ENCODE peak calls at places on chromosomes 16 and 17, in ten cellular contexts. R is activated naive CD8-positive, alpha-beta T cell treated with anti-CD3 and anti-CD28 coated beads, Interleukin-2, amount 50 U/mL, for 24 hours; F is activated naive CD4-positive, alpha-beta T cell treated with Interleukin-2 at 50 U/mL for 16 hours; I is HEK293T; C is memory B cell; W is AML-193; Q is HT-29; A is A172; S is activated CD4-positive, alpha-beta T cell treated with anti-CD3 and anti-CD28 coated beads, Interleukin-2, amount 10 ng/mL, durations not matched to agents 7 days and 5 days; D is sigmoid colon. K is an unnamed sample.

GRCh38 chr16:73082608-73083007 is 34.7 kb upstream of the ZFHX3 start:
- DNase-seq in R (no peak), F (no peak), I (no peak), C (no peak), W (no peak), Q (no peak), A (peak), S (no peak), D (peak), K (no peak)

GRCh38 chr16:85334718-85335583 is 222.7 kb upstream of the CIBAR2 start:
- DNase-seq in R (peak), F (no peak), I (no peak), C (no peak), W (no peak), Q (peak), A (no peak), S (peak), D (no peak), K (peak)

GRCh38 chr16:27138257-27138656 is 65.1 kb upstream of the KDM8 start:
- DNase-seq in R (no peak), F (no peak), I (no peak), C (no peak), W (no peak), Q (no peak), A (no peak), S (no peak), D (no peak), K (no peak)

GRCh38 chr17:13540546-13540945 is 61.2 kb downstream of the HS3ST3A1 start:
- DNase-seq in R (no peak), F (no peak), I (no peak), C (no peak), W (no peak), Q (no peak), A (no peak), S (no peak), D (no peak), K (no peak)

GRCh38 chr16:27977966-27978365 is 85.5 kb downstream of the GSG1L start:
- DNase-seq in R (no peak), F (no peak), I (no peak), C (no peak), W (no peak), Q (no peak), A (peak), S (no peak), D (peak), K (no peak)

GRCh38 chr17:4498461-4499397 is at the start of gene SPNS2:
- DNase-seq in R (peak), F (peak), I (peak), C (peak), W (no peak), Q (peak), A (peak), S (peak), D (no peak), K (peak)

GRCh38 chr17:21282231-21282630 is 2.3 kb upstream of the MAP2K3 start:
- DNase-seq in R (no peak), F (no peak), I (no peak), C (no peak), W (no peak), Q (no peak), A (peak), S (no peak), D (peak), K (no peak)

GRCh38 chr16:27828671-27829070 is 234.8 kb downstream of the GSG1L start:
- DNase-seq in R (no peak), F (no peak), I (no peak), C (no peak), W (no peak), Q (no peak), A (no peak), S (no peak), D (peak), K (no peak)

GRCh38 chr16:27401768-27402568 is at the start of gene IL21R:
- DNase-seq in R (peak), F (peak), I (no peak), C (peak), W (peak), Q (no peak), A (peak), S (peak), D (peak), K (peak)

GRCh38 chr17:35432176-35433074 is at the start of gene SLFN12:
- DNase-seq in R (peak), F (peak), I (no peak), C (peak), W (peak), Q (no peak), A (peak), S (peak), D (peak), K (peak)

GRCh38 chr17:77528516-77529327 is 388.0 kb downstream of the SEC14L1 start:
- DNase-seq in R (peak), F (peak), I (peak), C (no peak), W (no peak), Q (no peak), A (no peak), S (peak), D (peak), K (no peak)

K was measured in colonic mucosa.